ENCODE peak calls at places on chromosomes 2 and 18, in six cellular contexts. One of them, this sample, is unnamed.

GRCh38 chr2:74849228-74849892 is 15.4 kb downstream of the HK2 start:
- DNase-seq in GM13977: peak; percentile 52
- DNase-seq in MM.1S: peak; percentile 89
- DNase-seq in prostate gland: peak; percentile 44
- DNase-seq in fibroblast of lung: no peak
- DNase-seq in GM13976: peak; percentile 51
- DNase-seq in this sample: peak; percentile 42

GRCh38 chr2:101619191-101619591 is 78.3 kb upstream of the MAP4K4 start:
- DNase-seq in GM13977: no peak
- DNase-seq in MM.1S: no peak
- DNase-seq in prostate gland: no peak
- DNase-seq in fibroblast of lung: peak; percentile 83
- DNase-seq in GM13976: no peak
- DNase-seq in this sample: no peak

GRCh38 chr18:62118324-62118723 is 68.5 kb downstream of the PIGN start:
- DNase-seq in GM13977: no peak
- DNase-seq in MM.1S: no peak
- DNase-seq in prostate gland: no peak
- DNase-seq in fibroblast of lung: peak; percentile 89
- DNase-seq in GM13976: no peak
- DNase-seq in this sample: no peak

GRCh38 chr2:185567940-185568339 is 170.7 kb upstream of the FSIP2 start:
- DNase-seq in GM13977: no peak
- DNase-seq in MM.1S: no peak
- DNase-seq in prostate gland: no peak
- DNase-seq in fibroblast of lung: no peak
- DNase-seq in GM13976: no peak
- DNase-seq in this sample: no peak

GRCh38 chr2:172173307-172173706 is 70.6 kb upstream of the DLX2 start:
- DNase-seq in GM13977: no peak
- DNase-seq in MM.1S: no peak
- DNase-seq in prostate gland: no peak
- DNase-seq in fibroblast of lung: no peak
- DNase-seq in GM13976: no peak
- DNase-seq in this sample: no peak

GRCh38 chr2:39725401-39725800 is 53.7 kb downstream of the THUMPD2 start:
- DNase-seq in GM13977: no peak
- DNase-seq in MM.1S: no peak
- DNase-seq in prostate gland: no peak
- DNase-seq in fibroblast of lung: no peak
- DNase-seq in GM13976: no peak
- DNase-seq in this sample: no peak

GRCh38 chr2:86512034-86512433 is 51.2 kb downstream of the CHMP3 start:
- DNase-seq in GM13977: no peak
- DNase-seq in MM.1S: no peak
- DNase-seq in prostate gland: no peak
- DNase-seq in fibroblast of lung: no peak
- DNase-seq in GM13976: no peak
- DNase-seq in this sample: no peak

GRCh38 chr2:157789161-157789720 is 86.9 kb downstream of the ACVR1 start:
- DNase-seq in GM13977: no peak
- DNase-seq in MM.1S: no peak
- DNase-seq in prostate gland: no peak
- DNase-seq in fibroblast of lung: peak; percentile 26
- DNase-seq in GM13976: no peak
- DNase-seq in this sample: no peak

GRCh38 chr2:215775106-215775505 is 238.2 kb downstream of the MREG start:
- DNase-seq in GM13977: no peak
- DNase-seq in MM.1S: no peak
- DNase-seq in prostate gland: no peak
- DNase-seq in fibroblast of lung: no peak
- DNase-seq in GM13976: no peak
- DNase-seq in this sample: no peak

GRCh38 chr2:7057865-7058400 is 140.7 kb downstream of the RNF144A start:
- DNase-seq in GM13977: no peak
- DNase-seq in MM.1S: peak; percentile 34
- DNase-seq in prostate gland: no peak
- DNase-seq in fibroblast of lung: no peak
- DNase-seq in GM13976: no peak
- DNase-seq in this sample: no peak

GRCh38 chr18:54358495-54358793 is 738 bp downstream of the C18orf54 start:
- DNase-seq in GM13977: no peak
- DNase-seq in MM.1S: no peak
- DNase-seq in prostate gland: no peak
- DNase-seq in fibroblast of lung: peak; percentile 39
- DNase-seq in GM13976: no peak
- DNase-seq in this sample: no peak

GRCh38 chr2:232367591-232368233 is 10.8 kb upstream of the ALPP start:
- DNase-seq in GM13977: no peak
- DNase-seq in MM.1S: no peak
- DNase-seq in prostate gland: no peak
- DNase-seq in fibroblast of lung: no peak
- DNase-seq in GM13976: no peak
- DNase-seq in this sample: no peak

GRCh38 chr2:119465687-119466086 is 34.0 kb downstream of the TMEM37 start:
- DNase-seq in GM13977: no peak
- DNase-seq in MM.1S: no peak
- DNase-seq in prostate gland: no peak
- DNase-seq in fibroblast of lung: no peak
- DNase-seq in GM13976: no peak
- DNase-seq in this sample: no peak

GRCh38 chr2:7992612-7993596 is 689.0 kb upstream of the ID2 start:
- DNase-seq in GM13977: no peak
- DNase-seq in MM.1S: no peak
- DNase-seq in prostate gland: no peak
- DNase-seq in fibroblast of lung: no peak
- DNase-seq in GM13976: no peak
- DNase-seq in this sample: no peak

GRCh38 chr18:46374850-46375249 is 270.7 kb downstream of the HAUS1 start:
- DNase-seq in GM13977: no peak
- DNase-seq in MM.1S: peak; percentile 24
- DNase-seq in prostate gland: peak; percentile 58
- DNase-seq in fibroblast of lung: no peak
- DNase-seq in GM13976: no peak
- DNase-seq in this sample: no peak

GRCh38 chr2:13260401-13260800 is 543.7 kb downstream of the TRIB2 start:
- DNase-seq in GM13977: no peak
- DNase-seq in MM.1S: no peak
- DNase-seq in prostate gland: no peak
- DNase-seq in fibroblast of lung: no peak
- DNase-seq in GM13976: no peak
- DNase-seq in this sample: no peak

GRCh38 chr18:77124452-77124922 is 8.1 kb downstream of the MBP start:
- DNase-seq in GM13977: peak; percentile 68
- DNase-seq in MM.1S: no peak
- DNase-seq in prostate gland: no peak
- DNase-seq in fibroblast of lung: no peak
- DNase-seq in GM13976: peak; percentile 75
- DNase-seq in this sample: peak; percentile 67

GRCh38 chr2:41737888-41738287 is 309.9 kb upstream of the PKDCC start:
- DNase-seq in GM13977: no peak
- DNase-seq in MM.1S: no peak
- DNase-seq in prostate gland: no peak
- DNase-seq in fibroblast of lung: no peak
- DNase-seq in GM13976: no peak
- DNase-seq in this sample: no peak

GRCh38 chr2:196245746-196246145 is 74.4 kb upstream of the STK17B start:
- DNase-seq in GM13977: no peak
- DNase-seq in MM.1S: no peak
- DNase-seq in prostate gland: no peak
- DNase-seq in fibroblast of lung: no peak
- DNase-seq in GM13976: no peak
- DNase-seq in this sample: no peak

GRCh38 chr18:12422936-12423335 is 15.2 kb downstream of the PRELID3A start:
- DNase-seq in GM13977: no peak
- DNase-seq in MM.1S: no peak
- DNase-seq in prostate gland: no peak
- DNase-seq in fibroblast of lung: no peak
- DNase-seq in GM13976: no peak
- DNase-seq in this sample: no peak
- TF ChIP-seq CTCF in GM13977: no peak
- TF ChIP-seq CTCF in MM.1S: peak; percentile 24
- TF ChIP-seq CTCF in prostate gland: no peak
- TF ChIP-seq CTCF in fibroblast of lung: no peak
- TF ChIP-seq CTCF in GM13976: peak; percentile 8
- TF ChIP-seq CTCF in this sample: peak; percentile 30

GRCh38 chr2:45334241-45334860 is 276.7 kb downstream of the SRBD1 start:
- DNase-seq in GM13977: no peak
- DNase-seq in MM.1S: no peak
- DNase-seq in prostate gland: no peak
- DNase-seq in fibroblast of lung: no peak
- DNase-seq in GM13976: no peak
- DNase-seq in this sample: no peak

GRCh38 chr2:45332094-45332493 is 279.0 kb downstream of the SRBD1 start:
- DNase-seq in GM13977: no peak
- DNase-seq in MM.1S: no peak
- DNase-seq in prostate gland: no peak
- DNase-seq in fibroblast of lung: no peak
- DNase-seq in GM13976: no peak
- DNase-seq in this sample: no peak

GRCh38 chr2:45331034-45331786 is 279.9 kb downstream of the SRBD1 start:
- DNase-seq in GM13977: no peak
- DNase-seq in MM.1S: no peak
- DNase-seq in prostate gland: peak; percentile 10
- DNase-seq in fibroblast of lung: peak; percentile 69
- DNase-seq in GM13976: no peak
- DNase-seq in this sample: no peak

GRCh38 chr2:45330617-45331016 is 280.4 kb downstream of the SRBD1 start:
- DNase-seq in GM13977: no peak
- DNase-seq in MM.1S: no peak
- DNase-seq in prostate gland: no peak
- DNase-seq in fibroblast of lung: peak; percentile 59
- DNase-seq in GM13976: no peak
- DNase-seq in this sample: no peak

GRCh38 chr2:45332567-45332966 is 278.5 kb downstream of the SRBD1 start:
- DNase-seq in GM13977: no peak
- DNase-seq in MM.1S: no peak
- DNase-seq in prostate gland: no peak
- DNase-seq in fibroblast of lung: no peak
- DNase-seq in GM13976: no peak
- DNase-seq in this sample: no peak
- TF ChIP-seq CTCF in GM13977: no peak
- TF ChIP-seq CTCF in MM.1S: no peak
- TF ChIP-seq CTCF in prostate gland: no peak
- TF ChIP-seq CTCF in fibroblast of lung: no peak
- TF ChIP-seq CTCF in GM13976: no peak
- TF ChIP-seq CTCF in this sample: no peak

DNA sequence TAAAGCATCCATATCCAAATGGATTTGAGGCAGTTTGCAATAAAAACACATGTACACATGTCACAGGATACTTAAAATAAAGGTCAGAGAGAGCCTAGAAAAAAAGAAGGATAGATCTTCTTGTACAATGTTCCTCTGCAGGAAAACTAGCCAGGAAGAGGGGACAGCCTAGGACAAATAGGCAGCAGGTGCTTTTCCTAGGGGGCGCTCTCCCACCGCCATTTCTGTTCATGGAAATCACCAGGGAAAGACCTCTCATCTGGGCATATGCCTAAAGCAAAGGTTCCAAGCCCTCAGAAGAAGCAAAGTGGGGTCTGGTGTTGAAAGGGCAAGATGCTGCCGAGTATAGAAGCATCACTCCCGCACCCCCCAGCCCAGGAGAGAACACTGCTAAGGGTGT is 799.1 kb downstream of the BCL11A start:
- DNase-seq in GM13977: no peak
- DNase-seq in MM.1S: no peak
- DNase-seq in prostate gland: no peak
- DNase-seq in fibroblast of lung: no peak
- DNase-seq in GM13976: no peak
- DNase-seq in this sample: no peak
- TF ChIP-seq CTCF in GM13977: no peak
- TF ChIP-seq CTCF in MM.1S: no peak
- TF ChIP-seq CTCF in prostate gland: no peak
- TF ChIP-seq CTCF in fibroblast of lung: no peak
- TF ChIP-seq CTCF in GM13976: no peak
- TF ChIP-seq CTCF in this sample: no peak

DNA sequence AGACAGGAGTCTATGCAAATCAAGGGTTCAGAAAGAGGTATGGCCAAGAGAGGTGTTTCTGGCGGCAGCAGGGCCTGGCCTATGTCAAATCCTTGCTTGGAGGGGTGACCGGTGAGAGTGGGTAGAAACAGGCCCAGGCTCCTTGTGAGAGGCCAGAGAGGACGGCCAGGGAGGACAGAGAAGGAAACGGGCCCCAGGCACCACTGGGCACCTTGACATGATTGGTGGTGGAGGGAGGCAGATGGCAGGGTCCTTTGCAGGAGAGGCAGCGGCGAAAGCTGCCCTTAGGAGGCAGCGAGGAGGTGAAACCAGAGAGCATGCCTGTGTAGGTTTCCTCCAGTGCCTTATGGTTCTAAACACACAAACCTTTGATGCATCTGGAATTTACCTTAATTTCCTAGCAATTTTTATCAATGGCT is 6.2 kb downstream of the RAMP1 start:
- DNase-seq in GM13977: no peak
- DNase-seq in MM.1S: no peak
- DNase-seq in prostate gland: no peak
- DNase-seq in fibroblast of lung: no peak
- DNase-seq in GM13976: no peak
- DNase-seq in this sample: no peak
- TF ChIP-seq CTCF in GM13977: no peak
- TF ChIP-seq CTCF in MM.1S: no peak
- TF ChIP-seq CTCF in prostate gland: no peak
- TF ChIP-seq CTCF in fibroblast of lung: peak; percentile 15
- TF ChIP-seq CTCF in GM13976: no peak
- TF ChIP-seq CTCF in this sample: peak; percentile 9

GRCh38 chr2:190698895-190699294 is 50.0 kb downstream of the NAB1 start:
- DNase-seq in GM13977: no peak
- DNase-seq in MM.1S: no peak
- DNase-seq in prostate gland: no peak
- DNase-seq in fibroblast of lung: no peak
- DNase-seq in GM13976: no peak
- DNase-seq in this sample: no peak
- TF ChIP-seq CTCF in GM13977: no peak
- TF ChIP-seq CTCF in MM.1S: no peak
- TF ChIP-seq CTCF in prostate gland: no peak
- TF ChIP-seq CTCF in fibroblast of lung: peak; percentile 49
- TF ChIP-seq CTCF in GM13976: no peak
- TF ChIP-seq CTCF in this sample: no peak

GRCh38 chr2:127591221-127591923 is 54.6 kb upstream of the GPR17 start:
- DNase-seq in GM13977: peak; percentile 90
- DNase-seq in MM.1S: peak; percentile 34
- DNase-seq in prostate gland: peak; percentile 44
- DNase-seq in fibroblast of lung: peak; percentile 50
- DNase-seq in GM13976: peak; percentile 90
- DNase-seq in this sample: peak; percentile 87
- TF ChIP-seq CTCF in GM13977: peak; percentile 92
- TF ChIP-seq CTCF in MM.1S: peak; percentile 93
- TF ChIP-seq CTCF in prostate gland: peak; percentile 85
- TF ChIP-seq CTCF in fibroblast of lung: peak; percentile 93
- TF ChIP-seq CTCF in GM13976: peak; percentile 89
- TF ChIP-seq CTCF in this sample: peak; percentile 91

DNA sequence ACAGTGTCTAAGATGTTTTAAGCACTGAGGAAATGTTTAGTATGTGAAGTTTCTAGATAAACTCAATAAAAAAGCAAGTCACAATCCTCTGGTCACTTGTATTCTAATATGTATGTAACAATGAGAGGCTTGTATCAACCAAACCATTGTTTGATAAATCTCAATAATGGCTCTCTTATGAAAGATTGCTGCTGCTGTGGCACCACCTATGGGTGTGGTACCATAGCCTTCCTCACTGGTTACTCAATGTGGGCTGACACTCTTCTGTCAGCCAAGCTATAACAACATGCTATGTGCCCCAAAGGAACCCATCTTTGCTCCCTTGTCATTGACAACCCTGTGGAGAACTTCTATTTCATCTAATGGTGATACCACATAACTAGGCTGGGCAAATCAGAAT is 12.6 kb upstream of the RAB1A start:
- DNase-seq in GM13977: no peak
- DNase-seq in MM.1S: no peak
- DNase-seq in prostate gland: no peak
- DNase-seq in fibroblast of lung: no peak
- DNase-seq in GM13976: no peak
- DNase-seq in this sample: no peak
- TF ChIP-seq CTCF in GM13977: no peak
- TF ChIP-seq CTCF in MM.1S: no peak
- TF ChIP-seq CTCF in prostate gland: no peak
- TF ChIP-seq CTCF in fibroblast of lung: peak; percentile 8
- TF ChIP-seq CTCF in GM13976: no peak
- TF ChIP-seq CTCF in this sample: peak; percentile 23

This sample was measured in GM10248.